ENCODE peak calls at places on chromosomes 5 and 9, in six cellular contexts. E, M, W, K, L and H are unnamed samples.

GRCh38 chr5:21688655-21689054 is 1164.5 kb downstream of the CDH12 start:
- DNase-seq in W (no peak), K (no peak), L (no peak), M (no peak), E (no peak), H (no peak)

GRCh38 chr9:89670806-89671434 is 66.1 kb downstream of the GADD45G start:
- DNase-seq in L (no peak), E (no peak), M (no peak), K (no peak), W (no peak), H (no peak)

GRCh38 chr9:98430535-98430934 is 175.1 kb upstream of the TBC1D2 start:
- DNase-seq in W (no peak), L (no peak), M (no peak), K (no peak), E (no peak), H (no peak)

GRCh38 chr9:99069532-99069931 is 35.4 kb upstream of the TGFBR1 start:
- DNase-seq in K (no peak), W (no peak), L (no peak), M (no peak), E (no peak), H (no peak)

GRCh38 chr5:103148213-103148612 is 28.1 kb downstream of the PPIP5K2 start:
- DNase-seq in W (no peak), E (no peak), L (no peak), M (no peak), K (no peak), H (no peak)

GRCh38 chr9:69009708-69010107 is 4.2 kb downstream of the PRKACG start:
- DNase-seq in K (no peak), L (no peak), E (no peak), W (no peak), M (no peak), H (no peak)

GRCh38 chr5:141369994-141370848 is at the start of gene PCDHGB3:
- DNase-seq in L (no peak), W (no peak), E (peak), M (peak), K (no peak), H (no peak)

GRCh38 chr5:11890777-11891176 is 13.5 kb downstream of the CTNND2 start:
- DNase-seq in E (no peak), K (no peak), W (no peak), M (no peak), L (no peak), H (no peak)

GRCh38 chr5:8363133-8363532 is 494.2 kb downstream of the MTRR start:
- DNase-seq in E (no peak), M (no peak), K (no peak), L (no peak), W (no peak), H (no peak)

GRCh38 chr9:75844321-75844720 is 46.2 kb upstream of the PCSK5 start:
- DNase-seq in L (no peak), E (no peak), M (no peak), W (no peak), K (no peak), H (no peak)

GRCh38 chr9:6805532-6805931 is 47.8 kb downstream of the KDM4C start:
- DNase-seq in E (no peak), K (peak), W (no peak), L (no peak), M (no peak), H (no peak)

GRCh38 chr9:134226221-134226930 is 62.0 kb upstream of the RNU6ATAC start:
- DNase-seq in E (no peak), M (no peak), W (peak), L (no peak), K (no peak), H (no peak)

GRCh38 chr5:172223901-172224873 is 30.2 kb downstream of the EFCAB9 start:
- DNase-seq in W (no peak), L (peak), E (no peak), K (no peak), M (no peak), H (peak)

GRCh38 chr9:94675008-94675841 is 35.9 kb upstream of the FBP1 start:
- DNase-seq in L (no peak), E (no peak), M (no peak), K (no peak), W (no peak), H (no peak)

GRCh38 chr9:112380771-112381181 is 868 bp downstream of the HSDL2 start:
- DNase-seq in W (peak), L (peak), M (peak), K (no peak), E (no peak), H (no peak)

GRCh38 chr5:4640793-4641192 is 499.3 kb upstream of the ADAMTS16 start:
- DNase-seq in L (no peak), E (no peak), M (no peak), K (no peak), W (no peak), H (no peak)

GRCh38 chr9:136211006-136211405 is 6.1 kb upstream of the LHX3 start:
- DNase-seq in L (no peak), K (no peak), W (no peak), M (no peak), E (no peak), H (no peak)

GRCh38 chr9:86751207-86751606 is 196.1 kb downstream of the GAS1 start:
- DNase-seq in K (no peak), M (no peak), E (no peak), W (no peak), L (no peak), H (no peak)

GRCh38 chr5:172833691-172834569 is at the start of gene ERGIC1:
- DNase-seq in K (peak), L (no peak), W (peak), M (peak), E (peak), H (peak)

GRCh38 chr5:98605010-98605425 is 168.4 kb upstream of the RGMB start:
- DNase-seq in K (no peak), W (no peak), L (no peak), M (no peak), E (no peak), H (no peak)

GRCh38 chr9:135570456-135570855 is 8.9 kb downstream of the PAEP start:
- DNase-seq in W (no peak), L (no peak), M (no peak), E (no peak), K (no peak), H (no peak)

DNA sequence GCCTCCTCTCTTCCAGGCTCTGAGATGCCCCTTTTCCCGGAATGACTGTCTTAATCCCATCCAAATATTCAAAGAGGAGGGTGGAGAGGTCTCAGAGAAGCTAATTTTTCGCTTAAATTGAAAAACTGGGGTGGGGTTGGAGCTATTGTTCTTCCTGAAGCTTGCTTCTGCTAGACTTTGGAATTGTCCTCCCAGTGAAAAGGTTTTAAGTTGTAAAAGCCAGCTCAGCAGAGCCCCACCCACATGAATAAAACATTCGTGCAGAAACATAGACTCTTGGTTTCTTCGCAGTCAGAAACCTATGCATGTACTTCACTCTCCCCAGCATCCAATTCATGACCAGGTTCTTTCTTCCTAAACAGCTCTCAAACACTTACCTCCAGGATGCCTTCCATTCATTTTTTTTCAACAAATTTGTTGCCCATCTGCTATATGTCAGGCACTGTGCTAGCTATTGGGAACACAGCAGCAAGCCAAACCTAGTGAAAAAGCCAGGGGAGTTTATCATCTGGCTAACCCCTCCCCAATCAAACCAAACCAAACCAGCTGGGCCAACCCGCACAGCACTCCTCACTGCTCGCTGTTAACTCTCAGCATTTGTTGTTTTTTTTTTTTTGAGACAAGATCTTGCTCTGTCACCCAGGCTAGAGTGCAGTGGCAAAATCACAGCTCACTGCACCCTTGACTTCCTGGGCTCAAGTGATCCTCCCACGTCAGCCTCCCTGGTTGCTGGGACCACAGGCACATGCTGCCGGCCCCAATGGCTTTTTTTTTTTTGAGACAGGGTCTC is 37.9 kb upstream of the OCLN start:
- DNase-seq in L (no peak), W (peak), M (no peak), E (no peak), K (no peak), H (no peak)
- TF ChIP-seq POLR2A in L (no peak), W (no peak), M (no peak), E (no peak), K (no peak), H (no peak)

GRCh38 chr5:134053840-134054338 is 49.1 kb upstream of the VDAC1 start:
- DNase-seq in L (no peak), K (no peak), E (no peak), W (no peak), M (no peak), H (no peak)
- TF ChIP-seq TAF1 in L (no peak), K (no peak), E (no peak), W (no peak), M (no peak), H (no peak)

DNA sequence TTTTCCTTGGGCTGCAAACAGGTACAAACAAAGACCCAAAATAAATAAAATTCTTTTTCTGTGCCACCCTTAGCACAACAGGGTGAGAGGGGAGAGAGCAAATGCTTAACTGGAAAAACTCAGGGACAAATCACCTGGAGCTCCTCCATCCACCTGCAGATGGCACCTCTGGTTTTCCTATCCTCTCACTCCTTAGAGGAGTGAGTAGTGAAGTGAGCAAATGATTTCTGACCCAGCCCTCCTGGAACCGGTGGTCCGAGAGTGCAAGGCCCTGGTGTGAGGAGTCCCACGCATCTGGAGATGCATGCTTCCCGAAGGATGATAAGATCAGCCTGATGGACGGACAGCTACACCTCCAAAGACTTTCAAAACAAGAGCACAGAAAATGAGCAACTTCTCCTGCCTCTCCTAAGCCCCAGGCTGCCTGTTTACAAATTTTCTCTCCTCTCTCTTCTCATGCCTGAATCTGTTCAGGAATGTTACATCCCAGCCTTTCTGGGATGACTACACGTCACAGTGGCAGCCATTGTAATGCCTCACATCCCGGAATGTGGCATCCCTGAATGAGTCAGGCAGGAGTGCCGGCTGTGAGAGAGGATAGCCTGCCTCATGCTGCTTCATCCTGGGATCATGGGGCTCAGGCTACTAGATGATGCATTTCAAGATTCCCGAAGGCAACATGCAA is 86.4 kb downstream of the ADRB2 start:
- DNase-seq in M (no peak), K (peak), W (peak), E (no peak), L (no peak), H (no peak)
- TF ChIP-seq POLR2A in M (no peak), K (no peak), W (no peak), E (no peak), L (no peak), H (no peak)

GRCh38 chr5:9536717-9537116 is 9.2 kb downstream of the SEMA5A start:
- DNase-seq in L (no peak), W (no peak), K (no peak), E (no peak), M (no peak), H (no peak)

GRCh38 chr5:9537223-9538141 is 8.4 kb downstream of the SEMA5A start:
- DNase-seq in E (no peak), L (no peak), K (no peak), W (no peak), M (no peak), H (no peak)

GRCh38 chr5:9533096-9533495 is 12.8 kb downstream of the SEMA5A start:
- DNase-seq in M (no peak), K (no peak), L (no peak), W (no peak), E (no peak), H (no peak)

GRCh38 chr5:9533577-9534334 is 12.1 kb downstream of the SEMA5A start:
- DNase-seq in W (no peak), M (no peak), K (no peak), E (no peak), L (peak), H (no peak)

GRCh38 chr5:9534881-9535517 is 10.9 kb downstream of the SEMA5A start:
- DNase-seq in L (no peak), W (no peak), K (no peak), E (no peak), M (no peak), H (no peak)
- TF ChIP-seq TAF1 in L (no peak), W (no peak), K (no peak), E (no peak), M (no peak), H (no peak)

DNA sequence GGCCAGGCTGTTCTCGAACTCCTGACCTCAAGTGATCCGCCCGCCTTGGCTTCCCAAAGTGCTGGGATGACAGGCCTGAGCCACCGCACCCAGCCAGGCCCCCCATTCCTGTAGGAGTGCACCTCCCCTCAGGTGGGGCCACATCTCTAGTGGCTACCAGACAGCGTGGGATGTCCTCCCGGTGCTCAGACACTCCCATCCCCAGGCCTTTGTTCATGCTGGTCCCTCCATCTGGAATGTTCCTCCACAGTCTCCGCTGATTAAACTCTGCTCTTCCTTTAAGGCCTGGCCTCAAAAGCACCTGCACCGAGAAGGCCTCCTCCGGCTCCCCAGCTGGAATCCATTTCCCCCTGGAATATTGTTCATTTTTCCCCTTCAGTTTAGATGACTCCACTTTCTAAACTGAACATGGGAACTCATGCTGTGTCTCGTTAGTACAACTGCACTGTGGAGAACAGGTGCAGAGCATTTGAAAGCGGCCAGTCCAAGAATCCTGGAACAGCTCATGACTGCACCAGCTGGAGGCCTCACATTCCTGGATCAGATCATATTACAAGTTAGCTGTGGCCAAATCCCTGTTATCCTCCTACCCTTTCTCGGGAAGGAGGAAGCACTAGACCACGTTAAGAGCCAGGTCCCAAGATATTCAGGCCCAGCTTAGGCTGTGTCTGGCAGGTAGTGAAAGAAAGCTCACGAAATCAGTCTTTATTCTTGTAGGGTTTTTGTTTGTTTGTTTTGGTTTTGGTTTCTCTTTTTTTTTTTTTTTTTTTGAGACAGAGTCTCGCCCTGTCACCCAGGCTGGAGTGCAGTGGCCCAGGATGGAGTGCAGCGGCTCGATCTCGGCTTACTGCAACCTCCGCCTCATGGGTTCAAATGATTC is 10.8 kb upstream of the PRRC2B start:
- DNase-seq in E (no peak), K (peak), M (peak), W (peak), L (no peak), H (no peak)
- TF ChIP-seq POLR2A in E (no peak), K (no peak), M (no peak), W (no peak), L (no peak), H (no peak)

GRCh38 chr9:107049046-107049824 is 186.3 kb downstream of the ZNF462 start:
- DNase-seq in M (no peak), K (peak), L (no peak), W (no peak), E (no peak), H (no peak)

GRCh38 chr9:107046692-107047091 is 183.7 kb downstream of the ZNF462 start:
- DNase-seq in L (peak), E (peak), W (no peak), M (no peak), K (no peak), H (no peak)

GRCh38 chr9:107039546-107039945 is 176.6 kb downstream of the ZNF462 start:
- DNase-seq in E (no peak), L (peak), M (no peak), K (no peak), W (no peak), H (no peak)

GRCh38 chr9:107044872-107045271 is 181.9 kb downstream of the ZNF462 start:
- DNase-seq in W (no peak), E (no peak), L (no peak), K (peak), M (no peak), H (no peak)

GRCh38 chr9:107043886-107044285 is 180.9 kb downstream of the ZNF462 start:
- DNase-seq in L (no peak), M (no peak), W (no peak), E (no peak), K (no peak), H (no peak)
- TF ChIP-seq TAF1 in L (no peak), M (no peak), W (no peak), E (no peak), K (no peak), H (no peak)

GRCh38 chr5:96533371-96533770 is 100.3 kb upstream of the PCSK1 start:
- DNase-seq in E (no peak), L (no peak), M (no peak), K (no peak), W (no peak), H (no peak)

GRCh38 chr5:96538831-96539250 is 105.8 kb upstream of the PCSK1 start:
- DNase-seq in W (no peak), M (no peak), E (no peak), K (no peak), L (no peak), H (no peak)

DNA sequence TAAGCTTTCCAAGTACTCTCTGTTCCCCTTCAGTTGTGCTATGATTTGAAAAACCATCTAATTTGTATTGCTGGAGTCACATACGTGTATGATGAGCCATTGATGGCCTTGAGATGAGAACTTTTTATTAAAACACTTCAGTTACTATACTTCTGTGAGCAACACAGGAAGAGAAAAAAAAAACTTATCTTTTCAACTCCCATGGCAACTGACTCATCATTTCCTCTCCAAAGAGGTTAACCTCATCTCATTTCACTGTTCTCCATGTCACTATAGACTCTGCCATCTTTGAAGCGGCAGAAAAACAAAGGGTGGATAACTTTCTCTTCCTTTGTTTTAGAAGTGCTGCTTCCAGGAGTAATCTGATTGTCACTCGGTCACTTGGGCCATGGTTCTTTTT is 104.3 kb upstream of the PCSK1 start:
- DNase-seq in L (no peak), M (no peak), K (no peak), W (no peak), E (no peak), H (no peak)
- TF ChIP-seq POLR2A in L (no peak), M (no peak), K (no peak), W (no peak), E (no peak), H (no peak)

DNA sequence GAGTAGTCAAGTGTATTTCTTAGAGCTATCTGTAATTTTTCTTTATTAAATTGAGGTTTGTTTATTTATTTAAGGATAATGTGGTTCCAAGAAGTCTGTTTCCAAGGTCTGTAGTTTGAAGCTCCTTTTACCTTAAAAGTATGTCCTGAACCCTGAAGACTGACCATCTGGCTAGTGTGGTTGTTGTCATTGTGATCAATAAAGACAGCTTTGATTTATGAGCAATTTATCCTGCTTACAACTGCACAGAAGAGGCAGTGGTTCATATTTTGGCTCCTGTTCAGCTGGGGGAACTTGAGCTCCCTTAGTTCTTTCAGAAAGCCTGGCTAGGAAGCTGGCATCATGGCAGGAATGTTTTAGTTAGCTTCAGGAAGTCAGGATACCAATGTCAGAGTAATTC is 118.8 kb downstream of the ZSWIM6 start:
- DNase-seq in L (no peak), W (no peak), E (no peak), M (no peak), K (no peak), H (no peak)
- TF ChIP-seq TAF1 in L (no peak), W (no peak), E (no peak), M (no peak), K (no peak), H (no peak)